ENCODE peak calls at places on chromosome 15, in five cellular contexts. M, R, B, U and T are unnamed samples.

GRCh38 chr15:65476942-65477341 is 40.5 kb downstream of the DPP8 start:
- DNase-seq in M (no peak), R (no peak), B (peak), U (no peak), T (peak)

GRCh38 chr15:98906712-98907083 is 100.9 kb downstream of the PGPEP1L start:
- DNase-seq in M (peak), R (no peak), B (peak), U (no peak), T (no peak)

GRCh38 chr15:48946088-48946839 is 17.5 kb downstream of the SHC4 start:
- DNase-seq in M (no peak), R (peak), B (peak), U (no peak), T (no peak)

GRCh38 chr15:59424626-59425025 is 13.4 kb upstream of the FAM81A start:
- DNase-seq in M (no peak), R (no peak), B (no peak), U (no peak), T (no peak)

GRCh38 chr15:79769081-79769481 is 127.7 kb downstream of the MTHFS start:
- DNase-seq in M (no peak), R (no peak), B (no peak), U (no peak), T (peak)

GRCh38 chr15:62500325-62500724 is 335.2 kb upstream of the C2CD4B start:
- DNase-seq in M (no peak), R (no peak), B (no peak), U (no peak), T (no peak)

GRCh38 chr15:65066001-65066634 is 1.7 kb downstream of the RASL12 start:
- DNase-seq in M (no peak), R (no peak), B (peak), U (no peak), T (no peak)

GRCh38 chr15:41584636-41585139 is 25.7 kb downstream of the TYRO3 start:
- DNase-seq in M (no peak), R (no peak), B (no peak), U (no peak), T (no peak)

GRCh38 chr15:32919749-32920414 is 202.1 kb downstream of the GREM1 start:
- DNase-seq in M (no peak), R (no peak), B (peak), U (no peak), T (no peak)

GRCh38 chr15:49423021-49423420 is at the start of gene FGF7:
- DNase-seq in M (no peak), R (no peak), B (peak), U (no peak), T (no peak)

GRCh38 chr15:39889601-39890000 is 30.5 kb downstream of the GPR176 start:
- DNase-seq in M (no peak), R (no peak), B (no peak), U (no peak), T (no peak)

GRCh38 chr15:53208759-53209158 is 418.6 kb upstream of the ONECUT1 start:
- DNase-seq in M (no peak), R (no peak), B (no peak), U (no peak), T (no peak)

GRCh38 chr15:58064119-58065010 is 1.1 kb downstream of the ALDH1A2 start:
- DNase-seq in M (no peak), R (peak), B (no peak), U (no peak), T (no peak)

GRCh38 chr15:34147371-34148140 is 45.7 kb downstream of the PGBD4 start:
- DNase-seq in M (no peak), R (peak), B (peak), U (no peak), T (no peak)

GRCh38 chr15:29451201-29451781 is 181.7 kb upstream of the NSMCE3 start:
- DNase-seq in M (no peak), R (no peak), B (no peak), U (no peak), T (no peak)

GRCh38 chr15:64928626-64929220 is 17.0 kb downstream of the ANKDD1A start:
- DNase-seq in M (no peak), R (no peak), B (no peak), U (no peak), T (no peak)

GRCh38 chr15:71660501-71660900 is 149.9 kb upstream of the NR2E3 start:
- DNase-seq in M (no peak), R (no peak), B (no peak), U (no peak), T (no peak)

GRCh38 chr15:94002026-94002425 is 229.3 kb upstream of the MCTP2 start:
- DNase-seq in M (no peak), R (no peak), B (no peak), U (no peak), T (no peak)

DNA sequence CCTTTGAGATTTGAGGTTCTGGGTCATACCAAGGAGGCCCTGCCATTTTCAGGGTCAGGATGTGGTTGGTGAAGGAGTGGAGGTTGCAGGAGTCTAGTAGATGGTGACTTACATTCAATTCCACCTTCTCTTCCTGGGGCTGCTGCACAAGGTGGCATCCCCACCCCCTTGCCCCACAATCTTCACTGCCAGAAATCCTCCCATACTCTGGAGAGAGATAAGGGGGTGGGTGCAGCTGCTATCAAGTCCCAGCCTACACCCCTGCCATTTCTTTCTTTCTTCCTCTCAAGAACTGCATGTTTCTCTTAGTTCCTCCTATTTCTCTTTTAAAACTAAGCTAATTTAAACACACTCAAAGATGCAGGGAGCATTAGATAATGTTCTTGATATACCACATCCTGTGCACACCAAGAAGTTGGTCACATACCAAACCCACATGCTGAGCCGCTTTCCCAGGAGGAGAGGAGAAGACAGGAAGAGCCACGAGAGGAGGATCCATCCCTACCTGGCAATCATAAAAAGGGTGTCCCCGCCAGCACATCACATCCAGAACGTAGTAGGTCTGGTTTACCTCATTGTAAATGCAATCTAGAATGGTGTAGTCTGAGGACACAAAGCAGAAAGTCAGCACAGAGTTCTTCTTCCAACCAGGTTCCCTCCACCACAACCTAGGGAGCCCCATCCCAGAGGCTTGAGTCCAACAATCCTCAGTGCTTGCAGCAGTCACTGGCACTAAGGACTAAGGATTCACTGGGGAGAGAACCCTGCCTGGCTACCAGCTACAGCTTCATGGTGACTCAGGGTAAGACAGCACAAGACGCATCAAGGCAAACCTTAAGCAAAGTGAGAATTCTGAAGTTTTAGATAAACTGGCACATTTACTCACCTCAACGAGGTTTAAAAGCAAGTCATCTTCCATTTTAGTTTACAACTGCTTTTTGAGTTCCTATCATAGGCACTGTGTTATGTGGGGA is 18.5 kb downstream of the SNUPN start:
- DNase-seq in M (no peak), R (no peak), B (peak), U (no peak), T (no peak)
- TF ChIP-seq POLR2A in M (no peak), R (no peak), B (no peak), U (no peak), T (no peak)

DNA sequence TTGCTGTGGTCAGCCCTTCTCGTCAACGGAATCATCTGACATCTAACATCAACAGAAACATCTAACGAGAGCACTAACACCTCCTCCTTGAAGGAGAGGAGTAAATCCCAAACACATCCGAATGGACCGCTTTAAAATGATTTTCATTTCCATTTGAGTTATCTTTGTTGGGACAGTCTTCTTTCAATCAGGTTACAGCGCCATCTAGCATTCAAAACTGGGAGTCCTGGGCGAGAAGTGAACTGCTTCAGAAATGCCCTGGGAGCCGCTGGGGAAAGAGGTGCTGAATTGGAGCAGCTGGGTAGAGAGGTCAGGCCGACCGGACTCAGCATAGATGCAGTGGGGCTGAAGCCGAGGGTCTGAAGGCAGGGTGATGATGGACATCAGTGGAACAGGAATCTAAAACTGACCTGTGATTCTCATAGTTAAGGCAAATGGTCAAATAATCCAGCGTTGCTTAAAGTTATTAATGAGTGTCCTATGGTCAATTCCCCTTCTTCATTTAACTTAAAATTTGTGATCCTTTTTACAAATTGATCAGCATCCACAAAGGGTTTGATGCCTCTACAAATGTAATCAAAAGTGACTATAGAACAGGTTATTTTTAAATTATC is 170.0 kb upstream of the NDN start:
- DNase-seq in M (peak), R (peak), B (peak), U (no peak), T (peak)
- TF ChIP-seq CTCF in M (peak), R (no peak), B (peak), U (no peak), T (peak)

DNA sequence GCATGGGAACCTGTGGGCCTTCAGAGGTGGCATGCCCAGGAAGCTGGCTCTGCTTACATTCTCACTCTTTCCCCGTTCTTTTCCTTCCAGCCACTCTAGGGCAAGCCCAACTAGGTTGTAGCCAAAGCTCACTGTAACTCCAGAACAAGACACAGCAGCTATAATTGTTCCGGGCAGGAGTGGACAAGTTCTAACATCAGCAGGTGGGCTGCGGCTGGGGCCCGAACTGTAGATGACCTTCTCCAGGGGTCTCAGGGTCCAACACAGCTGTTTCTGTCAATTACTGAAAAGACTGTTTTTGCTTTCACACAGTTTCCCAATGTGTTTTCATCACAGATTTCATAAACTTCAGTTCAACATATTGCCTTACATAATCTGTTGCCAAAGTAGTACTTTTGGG is 11.5 kb downstream of the RASGRP1 start:
- DNase-seq in M (no peak), R (no peak), B (no peak), U (no peak), T (no peak)
- H3K27ac ChIP-seq in M (no peak), R (no peak), B (no peak), U (no peak), T (no peak)

GRCh38 chr15:90664650-90665287 is 52.4 kb upstream of the BLM start:
- DNase-seq in M (no peak), R (peak), B (peak), U (peak), T (peak)
- TF ChIP-seq POLR2A in M (no peak), R (peak), B (no peak), U (no peak), T (no peak)

DNA sequence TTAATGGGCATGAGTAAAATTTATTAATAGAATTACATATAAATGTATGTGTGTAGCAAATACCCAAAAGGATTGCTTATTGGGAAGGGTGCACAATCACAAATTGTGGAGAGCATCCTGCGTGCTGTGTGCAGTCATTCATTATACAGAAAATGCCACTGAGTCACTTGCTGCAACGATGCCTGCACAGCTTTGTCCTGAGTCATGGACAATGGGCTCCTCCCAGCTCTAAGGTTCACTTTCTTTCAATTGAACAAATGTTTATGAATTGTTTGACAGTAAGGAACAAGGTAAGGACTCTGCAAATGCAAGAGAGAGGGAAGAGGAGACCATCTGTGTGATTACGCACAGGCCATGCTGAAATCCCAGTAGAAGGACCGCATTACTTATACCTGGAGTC is 18.7 kb downstream of the CFAP161 start:
- DNase-seq in M (no peak), R (no peak), B (peak), U (no peak), T (no peak)
- TF ChIP-seq CTCF in M (no peak), R (no peak), B (no peak), U (no peak), T (no peak)

DNA sequence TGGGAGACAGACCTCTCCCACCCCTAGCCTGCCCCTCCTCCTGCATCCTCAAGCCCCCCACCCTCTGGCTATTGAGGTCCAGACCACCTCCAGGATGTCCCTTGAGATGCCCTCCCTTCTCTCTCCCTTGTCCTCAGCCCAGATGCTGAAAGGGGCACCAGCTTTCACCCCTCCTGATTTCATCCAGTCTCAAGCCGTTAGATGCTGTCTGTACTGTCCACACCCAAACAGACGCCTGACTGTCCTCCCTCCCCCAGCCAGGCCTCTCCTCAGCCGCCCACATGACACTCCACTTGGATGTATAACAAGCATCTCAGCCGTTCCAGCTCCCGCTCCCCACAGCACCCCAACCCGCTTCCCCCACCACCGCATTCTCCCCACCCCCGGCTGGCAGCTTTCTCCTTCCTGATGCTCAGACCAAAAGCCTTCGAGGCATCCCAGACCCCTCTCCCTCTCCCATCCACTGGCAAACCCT is 25.0 kb upstream of the CYP11A1 start:
- DNase-seq in M (no peak), R (no peak), B (peak), U (no peak), T (no peak)
- H3K27ac ChIP-seq in M (no peak), R (no peak), B (no peak), U (no peak), T (no peak)

DNA sequence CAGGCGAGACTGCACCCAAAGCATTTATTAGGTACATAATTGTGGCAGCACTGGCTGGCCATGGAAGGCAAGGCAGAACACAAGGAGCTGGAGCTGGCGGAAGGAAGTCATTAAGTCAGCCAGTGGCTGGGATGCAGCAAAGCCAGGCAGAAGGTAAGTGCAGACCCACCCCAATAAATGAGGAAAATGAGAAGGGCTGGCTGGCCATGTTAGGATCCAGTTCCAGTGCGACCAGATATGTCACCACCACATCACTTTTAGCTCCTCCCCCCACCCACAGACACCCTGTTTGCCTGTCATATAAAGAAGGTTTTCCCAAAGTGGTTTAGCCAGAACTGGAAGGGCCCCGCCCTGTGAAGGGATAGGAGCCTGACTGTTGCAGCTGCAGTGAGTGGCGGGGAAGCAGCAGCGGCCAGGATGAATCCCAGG is at the start of gene FURIN:
- DNase-seq in M (no peak), R (no peak), B (no peak), U (no peak), T (no peak)
- TF ChIP-seq POLR2A in M (no peak), R (no peak), B (no peak), U (no peak), T (no peak)